ENCODE peak calls at places on chromosomes 4 and X, in four cellular contexts. Z is kidney; C is CD8-positive, alpha-beta T cell; E is trophoblast cell. O is an unnamed sample. For H3K4me1, the result is how much of the 10 kb centered on the place peaks cover.

GRCh38 chr4:144113546-144113945 is 27.0 kb downstream of the GYPA start:
- DNase-seq in Z (no peak), C (no peak), E (peak), O (no peak)

GRCh38 chr4:3531306-3531886 is 826 bp downstream of the LRPAP1 start:
- DNase-seq in Z (peak), C (no peak), E (no peak), O (peak)

GRCh38 chrX:63128509-63128908 is 222.6 kb downstream of the SPIN4 start:
- DNase-seq in Z (no peak), C (no peak), E (no peak), O (no peak)

GRCh38 chr4:101169044-101170014 is 178.0 kb downstream of the PPP3CA start:
- DNase-seq in Z (peak), C (peak), E (peak), O (no peak)

GRCh38 chrX:28590394-28590793 is 3.1 kb downstream of the IL1RAPL1 start:
- DNase-seq in Z (no peak), C (no peak), E (no peak), O (no peak)

GRCh38 chrX:23742174-23742692 is 843 bp downstream of the ACOT9 start:
- DNase-seq in Z (no peak), C (no peak), E (peak), O (peak)

GRCh38 chr4:28373601-28374000 is 1513.0 kb downstream of the STIM2 start:
- DNase-seq in Z (no peak), C (no peak), E (no peak), O (no peak)

GRCh38 chrX:132171881-132172280 is 44.1 kb upstream of the FRMD7 start:
- DNase-seq in Z (no peak), C (no peak), E (peak), O (no peak)

GRCh38 chr4:73520821-73521220 is 39.3 kb downstream of the AFM start:
- DNase-seq in Z (no peak), C (no peak), E (no peak), O (no peak)

GRCh38 chr4:140158234-140159030 is 4.4 kb upstream of the MAML3 start:
- DNase-seq in Z (no peak), C (no peak), E (no peak), O (no peak)

DNA sequence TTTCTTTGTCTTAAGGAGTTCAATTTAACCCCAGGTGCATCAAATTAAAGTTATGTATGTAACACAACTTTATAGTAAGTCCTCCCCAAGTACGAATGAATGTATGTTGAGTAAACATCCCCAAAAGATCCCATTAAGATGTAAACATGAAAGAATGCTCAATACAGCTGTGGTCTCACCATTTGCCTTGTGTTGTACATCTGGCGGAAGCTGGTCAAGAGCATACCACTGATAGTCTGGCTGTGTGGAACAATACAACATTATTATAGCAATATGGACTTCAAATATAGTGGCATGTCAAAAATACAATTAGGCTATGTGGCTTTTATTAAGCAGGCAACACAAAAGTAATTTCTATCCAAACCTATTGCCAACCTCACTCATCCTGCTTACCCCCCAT is 25.7 kb downstream of the TNIP3 start:
- DNase-seq in Z (no peak), C (no peak), E (no peak), O (no peak)
- H3K4me1 ChIP-seq in Z (under half), C (under half), E (under half), O (under half)

GRCh38 chrX:51878056-51878455 is 15.4 kb upstream of the MAGED1 start:
- DNase-seq in Z (no peak), C (no peak), E (no peak), O (no peak)
- H3K27ac ChIP-seq in Z (no peak), C (no peak), E (no peak), O (no peak)

GRCh38 chrX:72130762-72131231 is 918 bp downstream of the RTL5 start:
- DNase-seq in Z (peak), C (no peak), E (no peak), O (peak)

GRCh38 chrX:72128881-72129280 is 2.8 kb downstream of the RTL5 start:
- DNase-seq in Z (no peak), C (no peak), E (no peak), O (peak)

GRCh38 chrX:72131317-72132294 is at the start of gene RTL5:
- DNase-seq in Z (peak), C (peak), E (peak), O (peak)

GRCh38 chrX:72129661-72130060 is 2.1 kb downstream of the RTL5 start:
- DNase-seq in Z (no peak), C (no peak), E (no peak), O (no peak)

DNA sequence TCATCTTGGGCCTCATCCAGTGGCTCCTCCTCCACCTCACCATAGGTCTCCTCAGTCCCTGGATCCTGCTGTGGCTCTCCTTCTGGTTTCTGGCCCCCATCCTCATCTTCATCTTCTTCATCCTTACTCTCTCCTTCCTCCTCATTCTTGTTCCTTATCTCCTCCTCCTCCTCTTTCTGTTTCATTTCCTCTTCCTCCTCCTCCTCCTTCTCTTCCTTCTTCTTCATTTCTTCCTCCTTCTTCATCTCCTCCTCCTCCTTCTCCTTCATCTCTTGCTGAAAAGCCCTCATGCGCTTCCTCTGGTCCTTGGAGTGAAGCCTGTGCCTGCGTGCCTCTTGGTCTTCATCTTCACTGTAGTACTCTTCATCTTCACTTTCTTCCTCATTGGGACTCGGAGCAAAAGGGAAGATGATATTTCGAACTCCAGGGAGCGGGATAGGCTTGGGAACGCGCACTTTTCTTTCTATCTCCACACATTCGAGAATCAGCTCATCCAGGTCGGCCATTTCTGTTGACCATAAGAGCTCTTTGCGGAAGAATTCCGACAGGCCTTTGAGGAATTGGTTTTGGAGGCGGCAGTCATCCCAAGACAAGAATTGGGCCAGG is 1.5 kb downstream of the RTL5 start:
- DNase-seq in Z (no peak), C (no peak), E (no peak), O (peak)
- H3K4me1 ChIP-seq in Z (under half), C (under half), E (under half), O (under half)

GRCh38 chrX:45110494-45110893 is 90.2 kb downstream of the DIPK2B start:
- DNase-seq in Z (no peak), C (no peak), E (no peak), O (no peak)
- H3K27ac ChIP-seq in Z (no peak), C (no peak), E (no peak), O (no peak)

GRCh38 chr4:86909540-86909939 is 17.3 kb upstream of the C4orf36 start:
- DNase-seq in Z (no peak), C (no peak), E (no peak), O (no peak)
- H3K4me1 ChIP-seq in Z (under half), C (under half), E (under half), O (under half)

GRCh38 chr4:32776435-32777203 is 2056.4 kb downstream of the PCDH7 start:
- DNase-seq in Z (no peak), C (no peak), E (no peak), O (no peak)

GRCh38 chr4:32778938-32779337 is 2058.8 kb downstream of the PCDH7 start:
- DNase-seq in Z (no peak), C (no peak), E (no peak), O (no peak)

GRCh38 chr4:32778025-32778424 is 2057.9 kb downstream of the PCDH7 start:
- DNase-seq in Z (no peak), C (no peak), E (no peak), O (no peak)

GRCh38 chr4:32775049-32775448 is 2054.9 kb downstream of the PCDH7 start:
- DNase-seq in Z (no peak), C (no peak), E (no peak), O (no peak)
- H3K27ac ChIP-seq in Z (no peak), C (no peak), E (no peak), O (no peak)

GRCh38 chrX:13659057-13659456 is 6.1 kb downstream of the TCEANC start:
- DNase-seq in Z (no peak), C (no peak), E (peak), O (peak)
- H3K4me1 ChIP-seq in Z (under half), C (under half), E (under half), O (under half)

DNA sequence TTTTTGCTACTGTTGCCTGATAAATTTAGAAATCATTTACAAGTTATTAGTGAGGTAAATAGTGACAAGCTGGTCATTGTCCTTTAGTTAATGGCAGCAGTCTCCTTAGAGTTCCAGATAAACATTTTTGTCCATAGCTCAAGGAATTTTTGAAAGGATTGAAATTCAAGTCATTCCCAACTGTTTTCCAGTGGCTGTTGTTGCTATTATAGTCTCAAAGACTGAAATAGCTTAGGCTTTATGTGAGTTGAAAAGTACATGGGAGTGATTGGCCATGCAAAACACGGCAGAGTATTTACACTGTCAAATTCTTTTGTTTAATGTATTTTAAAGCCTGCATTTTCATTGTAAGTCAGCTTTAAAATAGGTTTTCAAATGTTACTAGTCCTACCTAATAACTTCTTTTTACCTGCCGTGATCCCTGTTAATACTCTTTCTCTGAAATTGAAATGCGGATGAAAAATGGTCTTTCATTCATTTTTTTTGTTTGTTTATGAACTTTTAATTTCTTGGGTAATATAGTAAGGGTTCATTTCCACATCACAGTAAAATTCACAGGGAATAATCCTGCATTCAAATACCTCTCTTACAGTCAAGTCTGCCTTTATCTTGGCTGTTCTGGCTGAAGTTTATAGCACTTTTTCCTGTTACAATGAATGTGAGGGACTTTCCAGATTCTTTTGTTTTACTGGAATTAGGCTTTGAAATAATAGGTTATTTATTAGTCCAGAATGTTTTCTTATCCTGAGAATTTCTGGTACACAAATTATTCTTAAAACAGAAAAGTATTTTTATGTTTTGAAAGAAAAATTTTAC is 85.1 kb downstream of the PDLIM5 start:
- DNase-seq in Z (no peak), C (no peak), E (no peak), O (no peak)
- H3K27ac ChIP-seq in Z (peak), C (no peak), E (no peak), O (peak)

O was measured in osteoblast.